ENCODE peak calls at places on chromosome 1, in nine cellular contexts. Z, N, S, R, L, O, K, M and C are unnamed samples.

GRCh38 chr1:197837911-197838310 is 62.6 kb upstream of the DENND1B start:
- DNase-seq in M (no peak), O (no peak), R (no peak), Z (no peak), K (no peak), N (no peak), L (no peak), S (no peak), C (peak; percentile 64)

GRCh38 chr1:27509127-27510080 is 19.4 kb upstream of the WASF2 start:
- DNase-seq in Z (no peak), L (no peak), O (no peak), N (no peak), S (no peak), K (no peak), M (peak; percentile 27), R (no peak), C (peak; percentile 64)

GRCh38 chr1:24901791-24902470 is 28.1 kb downstream of the RUNX3 start:
- DNase-seq in Z (no peak), R (peak; percentile 10), N (no peak), M (no peak), L (peak; percentile 77), K (no peak), O (no peak), S (no peak), C (no peak)

GRCh38 chr1:31769720-31770390 is 5.7 kb upstream of the ADGRB2 start:
- DNase-seq in S (no peak), O (peak; percentile 74), L (no peak), M (peak; percentile 83), N (no peak), R (no peak), Z (peak; percentile 53), K (no peak), C (no peak)

GRCh38 chr1:70627910-70628309 is 216.8 kb downstream of the CTH start:
- DNase-seq in L (no peak), Z (peak; percentile 38), N (no peak), S (no peak), M (no peak), R (peak; percentile 13), K (no peak), O (no peak), C (no peak)

GRCh38 chr1:117732956-117733355 is 127.1 kb downstream of the TENT5C start:
- DNase-seq in N (no peak), O (no peak), M (no peak), K (no peak), L (no peak), Z (no peak), S (no peak), R (no peak), C (no peak)

GRCh38 chr1:55188909-55189308 is 26.3 kb downstream of the USP24 start:
- DNase-seq in Z (no peak), R (no peak), K (no peak), S (no peak), N (no peak), M (no peak), O (no peak), L (no peak), C (no peak)

GRCh38 chr1:2972011-2972878 is 49.0 kb upstream of the ACTRT2 start:
- DNase-seq in K (no peak), O (no peak), N (no peak), S (no peak), L (peak; percentile 76), Z (no peak), M (no peak), R (no peak), C (no peak)

GRCh38 chr1:223712184-223712855 is at the start of gene CAPN2:
- DNase-seq in K (peak; percentile 62), O (peak; percentile 89), S (peak; percentile 64), Z (peak; percentile 90), M (peak; percentile 94), R (peak; percentile 96), N (peak; percentile 86), L (peak; percentile 95), C (peak; percentile 86)

GRCh38 chr1:2948751-2949680 is 72.3 kb upstream of the ACTRT2 start:
- DNase-seq in Z (no peak), R (no peak), M (no peak), L (peak; percentile 42), O (peak; percentile 13), S (no peak), N (peak; percentile 52), K (no peak), C (no peak)

GRCh38 chr1:61612600-61612999 is 112.3 kb downstream of the TM2D1 start:
- DNase-seq in R (no peak), Z (no peak), L (no peak), K (no peak), N (no peak), M (no peak), S (no peak), O (no peak), C (no peak)

GRCh38 chr1:63327417-63328139 is 5.2 kb downstream of the FOXD3 start:
- DNase-seq in O (no peak), M (peak; percentile 70), R (peak; percentile 76), K (no peak), S (peak; percentile 82), N (peak; percentile 88), L (peak; percentile 77), Z (peak; percentile 43), C (peak; percentile 56)

GRCh38 chr1:55245781-55246180 is 30.6 kb upstream of the USP24 start:
- DNase-seq in N (no peak), R (no peak), L (no peak), K (no peak), M (no peak), S (no peak), O (no peak), Z (no peak), C (no peak)

GRCh38 chr1:74772945-74773344 is 40.0 kb downstream of the TYW3 start:
- DNase-seq in O (no peak), K (no peak), L (no peak), S (no peak), Z (no peak), N (no peak), R (no peak), M (no peak), C (no peak)

GRCh38 chr1:94801919-94802546 is 18.1 kb upstream of the SLC44A3 start:
- DNase-seq in N (peak; percentile 83), Z (peak; percentile 34), O (peak; percentile 40), L (peak; percentile 79), M (peak; percentile 74), S (peak; percentile 24), K (no peak), R (peak; percentile 78), C (peak; percentile 80)

GRCh38 chr1:237851209-237851845 is 39.4 kb downstream of the ZP4 start:
- DNase-seq in K (no peak), L (no peak), S (peak; percentile 56), N (peak; percentile 82), R (peak; percentile 77), Z (peak; percentile 56), M (peak; percentile 56), O (no peak), C (peak; percentile 45)

GRCh38 chr1:1748686-1749321 is 24.6 kb upstream of the CDK11A start:
- DNase-seq in M (no peak), Z (no peak), K (no peak), S (no peak), L (peak; percentile 74), R (no peak), N (no peak), O (no peak), C (no peak)

GRCh38 chr1:241351841-241352240 is 5.2 kb downstream of the RGS7 start:
- DNase-seq in L (no peak), K (no peak), Z (no peak), N (no peak), S (no peak), O (no peak), M (no peak), R (no peak), C (no peak)

GRCh38 chr1:169679692-169680091 is 31.7 kb downstream of the SELL start:
- DNase-seq in Z (no peak), L (no peak), O (no peak), N (no peak), S (no peak), R (no peak), M (no peak), K (no peak), C (no peak)

GRCh38 chr1:155277070-155277895 is at the start of gene HCN3:
- DNase-seq in N (peak; percentile 99), S (peak; percentile 98), L (peak; percentile 99), O (peak; percentile 98), M (peak; percentile 99), Z (peak; percentile 99), K (peak; percentile 85), R (peak; percentile 100), C (peak; percentile 98)
- H3K27ac ChIP-seq in N (no peak within 1 kb of the TSS), S (no peak within 1 kb of the TSS), L (no peak within 1 kb of the TSS), O (peak within 1 kb of the TSS; percentile 52), M (peak within 1 kb of the TSS; percentile 6), Z (peak within 1 kb of the TSS; percentile 8), K (peak within 1 kb of the TSS; percentile 7), R (peak within 1 kb of the TSS; percentile 64), C (no peak within 1 kb of the TSS)

GRCh38 chr1:35555601-35556477 is 1.4 kb downstream of the KIAA0319L start:
- DNase-seq in L (no peak), K (no peak), S (no peak), M (no peak), N (peak; percentile 58), Z (no peak), O (no peak), R (peak; percentile 57), C (peak; percentile 61)

GRCh38 chr1:35557118-35557610 is at the start of gene KIAA0319L:
- DNase-seq in R (peak; percentile 76), M (peak; percentile 95), O (peak; percentile 94), K (no peak), N (peak; percentile 76), L (peak; percentile 97), S (no peak), Z (peak; percentile 85), C (peak; percentile 87)

GRCh38 chr1:35554261-35555211 is 2.7 kb downstream of the KIAA0319L start:
- DNase-seq in K (no peak), Z (peak; percentile 72), R (no peak), N (no peak), S (no peak), O (no peak), L (no peak), M (no peak), C (peak; percentile 49)

GRCh38 chr1:35556494-35557117 is 597 bp downstream of the KIAA0319L start:
- DNase-seq in Z (no peak), L (no peak), S (no peak), R (no peak), K (no peak), N (no peak), O (no peak), M (no peak), C (peak; percentile 33)

GRCh38 chr1:35555212-35555584 is 2.0 kb downstream of the KIAA0319L start:
- DNase-seq in Z (no peak), L (no peak), N (no peak), R (no peak), M (no peak), K (no peak), O (no peak), S (no peak), C (no peak)
- H3K4me1 ChIP-seq in Z (peaks cover 63% of the 10 kb centered on the region), L (peaks cover 13% of the 10 kb centered on the region), N (peaks cover 15% of the 10 kb centered on the region), R (peaks cover 25% of the 10 kb centered on the region), M (no peaks in the 10 kb centered on the region), K (peaks cover 31% of the 10 kb centered on the region), O (peaks cover 27% of the 10 kb centered on the region), S (peaks cover 27% of the 10 kb centered on the region), C (peaks cover 9% of the 10 kb centered on the region)

GRCh38 chr1:160118928-160119327 is 3.4 kb downstream of the ATP1A2 start:
- DNase-seq in S (no peak), O (no peak), M (no peak), N (no peak), Z (no peak), K (no peak), L (no peak), R (no peak), C (no peak)
- H3K4me3 ChIP-seq in S (no peak overlapping the region), O (peak overlapping the region; percentile 61), M (no peak overlapping the region), N (no peak overlapping the region), Z (no peak overlapping the region), K (no peak overlapping the region), L (no peak overlapping the region), R (no peak overlapping the region), C (no peak overlapping the region)

GRCh38 chr1:200666309-200666708 is 3.4 kb downstream of the DDX59 start:
- DNase-seq in O (no peak), M (no peak), N (no peak), L (no peak), S (no peak), R (no peak), K (no peak), Z (no peak), C (no peak)
- H3K27ac ChIP-seq in O (peak overlapping the region; percentile 65), M (no peak overlapping the region), N (no peak overlapping the region), L (no peak overlapping the region), S (no peak overlapping the region), R (no peak overlapping the region), K (no peak overlapping the region), Z (no peak overlapping the region), C (no peak overlapping the region)